ENCODE peak calls at places on chromosome 11, in four cellular contexts. One of them, this sample, is unnamed.

GRCh38 chr11:36213050-36213840 is 76.0 kb downstream of the COMMD9 start:
- DNase-seq in progenitor cell of endocrine pancreas: no peak
- DNase-seq in activated T-helper 1 cell treated with anti-CD3 and anti-CD28 coated beads, Interleukin-12 subunit alpha, Interleukin-12 subunit beta, Interleukin-2, Interleukin-4 antibody, amounts not matched to agents 30 ng/mL and 10 ng/mL and 1 ng/mL, durations not matched to agents 14 hours and 24 hours and 36 hours: no peak
- DNase-seq in GM20000: no peak
- DNase-seq in this sample: no peak

GRCh38 chr11:62830904-62831519 is 839 bp downstream of the STX5 start:
- DNase-seq in progenitor cell of endocrine pancreas: no peak
- DNase-seq in activated T-helper 1 cell treated with anti-CD3 and anti-CD28 coated beads, Interleukin-12 subunit alpha, Interleukin-12 subunit beta, Interleukin-2, Interleukin-4 antibody, amounts not matched to agents 30 ng/mL and 10 ng/mL and 1 ng/mL, durations not matched to agents 14 hours and 24 hours and 36 hours: no peak
- DNase-seq in GM20000: peak
- DNase-seq in this sample: no peak

GRCh38 chr11:37704791-37705190 is 1106.8 kb upstream of the RAG2 start:
- DNase-seq in progenitor cell of endocrine pancreas: no peak
- DNase-seq in activated T-helper 1 cell treated with anti-CD3 and anti-CD28 coated beads, Interleukin-12 subunit alpha, Interleukin-12 subunit beta, Interleukin-2, Interleukin-4 antibody, amounts not matched to agents 30 ng/mL and 10 ng/mL and 1 ng/mL, durations not matched to agents 14 hours and 24 hours and 36 hours: no peak
- DNase-seq in GM20000: no peak
- DNase-seq in this sample: no peak

GRCh38 chr11:94776351-94777321 is 8.5 kb downstream of the AMOTL1 start:
- DNase-seq in progenitor cell of endocrine pancreas: no peak
- DNase-seq in activated T-helper 1 cell treated with anti-CD3 and anti-CD28 coated beads, Interleukin-12 subunit alpha, Interleukin-12 subunit beta, Interleukin-2, Interleukin-4 antibody, amounts not matched to agents 30 ng/mL and 10 ng/mL and 1 ng/mL, durations not matched to agents 14 hours and 24 hours and 36 hours: no peak
- DNase-seq in GM20000: no peak
- DNase-seq in this sample: no peak

GRCh38 chr11:117907276-117908110 is 21.7 kb downstream of the TMPRSS13 start:
- DNase-seq in progenitor cell of endocrine pancreas: peak
- DNase-seq in activated T-helper 1 cell treated with anti-CD3 and anti-CD28 coated beads, Interleukin-12 subunit alpha, Interleukin-12 subunit beta, Interleukin-2, Interleukin-4 antibody, amounts not matched to agents 30 ng/mL and 10 ng/mL and 1 ng/mL, durations not matched to agents 14 hours and 24 hours and 36 hours: peak
- DNase-seq in GM20000: peak
- DNase-seq in this sample: no peak

GRCh38 chr11:14179126-14179820 is 179.7 kb downstream of the RRAS2 start:
- DNase-seq in progenitor cell of endocrine pancreas: no peak
- DNase-seq in activated T-helper 1 cell treated with anti-CD3 and anti-CD28 coated beads, Interleukin-12 subunit alpha, Interleukin-12 subunit beta, Interleukin-2, Interleukin-4 antibody, amounts not matched to agents 30 ng/mL and 10 ng/mL and 1 ng/mL, durations not matched to agents 14 hours and 24 hours and 36 hours: no peak
- DNase-seq in GM20000: no peak
- DNase-seq in this sample: no peak

GRCh38 chr11:69787457-69787856 is 12.3 kb upstream of the FGF4 start:
- DNase-seq in progenitor cell of endocrine pancreas: no peak
- DNase-seq in activated T-helper 1 cell treated with anti-CD3 and anti-CD28 coated beads, Interleukin-12 subunit alpha, Interleukin-12 subunit beta, Interleukin-2, Interleukin-4 antibody, amounts not matched to agents 30 ng/mL and 10 ng/mL and 1 ng/mL, durations not matched to agents 14 hours and 24 hours and 36 hours: no peak
- DNase-seq in GM20000: no peak
- DNase-seq in this sample: no peak

GRCh38 chr11:103295704-103296103 is 186.5 kb downstream of the DYNC2H1 start:
- DNase-seq in progenitor cell of endocrine pancreas: no peak
- DNase-seq in activated T-helper 1 cell treated with anti-CD3 and anti-CD28 coated beads, Interleukin-12 subunit alpha, Interleukin-12 subunit beta, Interleukin-2, Interleukin-4 antibody, amounts not matched to agents 30 ng/mL and 10 ng/mL and 1 ng/mL, durations not matched to agents 14 hours and 24 hours and 36 hours: no peak
- DNase-seq in GM20000: no peak
- DNase-seq in this sample: no peak

GRCh38 chr11:85167038-85167437 is 460.1 kb downstream of the DLG2 start:
- DNase-seq in progenitor cell of endocrine pancreas: no peak
- DNase-seq in activated T-helper 1 cell treated with anti-CD3 and anti-CD28 coated beads, Interleukin-12 subunit alpha, Interleukin-12 subunit beta, Interleukin-2, Interleukin-4 antibody, amounts not matched to agents 30 ng/mL and 10 ng/mL and 1 ng/mL, durations not matched to agents 14 hours and 24 hours and 36 hours: no peak
- DNase-seq in GM20000: no peak
- DNase-seq in this sample: no peak

GRCh38 chr11:47538741-47539575 is 14.0 kb downstream of the CELF1 start:
- DNase-seq in progenitor cell of endocrine pancreas: no peak
- DNase-seq in activated T-helper 1 cell treated with anti-CD3 and anti-CD28 coated beads, Interleukin-12 subunit alpha, Interleukin-12 subunit beta, Interleukin-2, Interleukin-4 antibody, amounts not matched to agents 30 ng/mL and 10 ng/mL and 1 ng/mL, durations not matched to agents 14 hours and 24 hours and 36 hours: no peak
- DNase-seq in GM20000: no peak
- DNase-seq in this sample: no peak

GRCh38 chr11:71432761-71433647 is 15.2 kb downstream of the DHCR7 start:
- DNase-seq in progenitor cell of endocrine pancreas: no peak
- DNase-seq in activated T-helper 1 cell treated with anti-CD3 and anti-CD28 coated beads, Interleukin-12 subunit alpha, Interleukin-12 subunit beta, Interleukin-2, Interleukin-4 antibody, amounts not matched to agents 30 ng/mL and 10 ng/mL and 1 ng/mL, durations not matched to agents 14 hours and 24 hours and 36 hours: no peak
- DNase-seq in GM20000: no peak
- DNase-seq in this sample: no peak

This sample was measured in naive thymus-derived CD4-positive, alpha-beta T cell.